ENCODE peak calls at places on chromosomes 6 and 20, in five cellular contexts. X, U, T, M and A are unnamed samples.

GRCh38 chr6:37524025-37524647 is 24.4 kb upstream of the CCDC167 start:
- DNase-seq in X (no peak), U (peak; percentile 17), T (no peak), M (no peak), A (no peak)

GRCh38 chr6:35035481-35036030 is 105.6 kb downstream of the TCP11 start:
- DNase-seq in X (no peak), U (no peak), T (no peak), M (no peak), A (no peak)

GRCh38 chr6:166464068-166464410 is 81.3 kb upstream of the MPC1 start:
- DNase-seq in X (no peak), U (no peak), T (peak; percentile 24), M (no peak), A (peak; percentile 37)

GRCh38 chr20:56163806-56164205 is 84.7 kb upstream of the MC3R start:
- DNase-seq in X (no peak), U (no peak), T (no peak), M (no peak), A (no peak)

GRCh38 chr6:37141291-37142046 is 28.5 kb upstream of the PIM1 start:
- DNase-seq in X (peak; percentile 79), U (no peak), T (no peak), M (no peak), A (no peak)

GRCh38 chr20:17952692-17953684 is 15.6 kb downstream of the SNX5 start:
- DNase-seq in X (no peak), U (no peak), T (no peak), M (no peak), A (no peak)

GRCh38 chr6:144417686-144418085 is 132.6 kb downstream of the UTRN start:
- DNase-seq in X (no peak), U (no peak), T (no peak), M (no peak), A (no peak)

GRCh38 chr20:30912006-30912660 is 345.3 kb upstream of the DEFB115 start:
- DNase-seq in X (peak; percentile 6), U (no peak), T (no peak), M (no peak), A (no peak)

GRCh38 chr6:157029980-157030690 is 253.0 kb downstream of the ARID1B start:
- DNase-seq in X (no peak), U (no peak), T (no peak), M (no peak), A (no peak)

GRCh38 chr6:99026135-99026534 is 78.4 kb upstream of the FBXL4 start:
- DNase-seq in X (no peak), U (no peak), T (no peak), M (no peak), A (no peak)

GRCh38 chr6:87730310-87730709 is 28.3 kb upstream of the AKIRIN2 start:
- DNase-seq in X (no peak), U (peak; percentile 85), T (no peak), M (peak; percentile 51), A (no peak)

GRCh38 chr20:16490696-16491095 is 82.6 kb downstream of the KIF16B start:
- DNase-seq in X (no peak), U (no peak), T (no peak), M (no peak), A (no peak)

GRCh38 chr20:38892091-38892981 is 33.9 kb upstream of the FAM83D start:
- DNase-seq in X (no peak), U (no peak), T (no peak), M (no peak), A (no peak)

GRCh38 chr6:134420638-134421181 is 102.8 kb upstream of the SGK1 start:
- DNase-seq in X (peak; percentile 78), U (no peak), T (no peak), M (no peak), A (no peak)

GRCh38 chr6:105785412-105785811 is 300.7 kb upstream of the PRDM1 start:
- DNase-seq in X (no peak), U (peak; percentile 39), T (no peak), M (no peak), A (no peak)

GRCh38 chr20:49908258-49908565 is 7.1 kb downstream of the SPATA2 start:
- DNase-seq in X (no peak), U (no peak), T (no peak), M (no peak), A (no peak)

GRCh38 chr6:70520575-70520974 is 46.2 kb upstream of the SDHAF4 start:
- DNase-seq in X (peak; percentile 40), U (no peak), T (no peak), M (no peak), A (no peak)

GRCh38 chr6:166296035-166296883 is 11.9 kb downstream of the PRR18 start:
- DNase-seq in X (no peak), U (no peak), T (no peak), M (no peak), A (no peak)

GRCh38 chr6:73523434-73524123 is 2.7 kb upstream of the EEF1A1 start:
- DNase-seq in X (peak; percentile 56), U (peak; percentile 61), T (no peak), M (peak; percentile 88), A (peak; percentile 73)

GRCh38 chr6:19356692-19357091 is 480.5 kb upstream of the ID4 start:
- DNase-seq in X (no peak), U (no peak), T (no peak), M (no peak), A (no peak)

GRCh38 chr6:119727504-119728219 is 378.1 kb upstream of the MAN1A1 start:
- DNase-seq in X (no peak), U (no peak), T (no peak), M (no peak), A (no peak)

GRCh38 chr20:47950103-47950502 is 164.8 kb upstream of the SULF2 start:
- DNase-seq in X (peak; percentile 78), U (no peak), T (no peak), M (no peak), A (no peak)

DNA sequence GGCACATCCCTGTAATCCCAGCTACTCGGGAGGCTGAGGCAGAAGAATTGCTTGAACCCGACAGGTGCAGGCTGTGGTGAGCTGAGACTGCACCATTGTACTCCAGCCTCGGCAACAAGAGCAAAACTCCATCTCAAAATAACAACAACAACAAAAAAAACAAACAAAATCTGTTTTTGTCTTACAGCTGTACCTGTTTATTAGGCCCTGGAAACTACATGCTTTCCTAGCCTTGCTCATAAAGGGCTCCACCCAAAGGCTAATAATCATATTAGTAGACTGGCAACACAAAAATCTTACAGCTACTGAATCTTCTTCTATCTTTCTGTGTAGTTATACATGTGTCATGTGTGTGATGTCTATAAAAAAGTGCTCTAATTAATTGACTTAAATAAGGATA is 503.9 kb upstream of the EYS start:
- DNase-seq in X (no peak), U (no peak), T (no peak), M (no peak), A (no peak)
- H3K27me3 ChIP-seq in X (no peaks in the 10 kb centered on the region), U (no peaks in the 10 kb centered on the region), T (no peaks in the 10 kb centered on the region), M (no peaks in the 10 kb centered on the region), A (no peaks in the 10 kb centered on the region)

GRCh38 chr20:24695529-24696225 is 226.2 kb downstream of the SYNDIG1 start:
- DNase-seq in X (no peak), U (no peak), T (no peak), M (no peak), A (no peak)
- TF ChIP-seq CTCF in X (no peak), U (no peak), T (no peak), M (no peak), A (no peak)

GRCh38 chr20:52342913-52343312 is 151.3 kb upstream of the ZFP64 start:
- DNase-seq in X (no peak), U (no peak), T (no peak), M (no peak), A (no peak)

GRCh38 chr20:52340036-52340634 is 148.6 kb upstream of the ZFP64 start:
- DNase-seq in X (peak; percentile 4), U (no peak), T (no peak), M (no peak), A (no peak)
- H3K27me3 ChIP-seq in X (no peaks in the 10 kb centered on the region), U (no peaks in the 10 kb centered on the region), T (no peaks in the 10 kb centered on the region), M (no peaks in the 10 kb centered on the region), A (no peaks in the 10 kb centered on the region)

DNA sequence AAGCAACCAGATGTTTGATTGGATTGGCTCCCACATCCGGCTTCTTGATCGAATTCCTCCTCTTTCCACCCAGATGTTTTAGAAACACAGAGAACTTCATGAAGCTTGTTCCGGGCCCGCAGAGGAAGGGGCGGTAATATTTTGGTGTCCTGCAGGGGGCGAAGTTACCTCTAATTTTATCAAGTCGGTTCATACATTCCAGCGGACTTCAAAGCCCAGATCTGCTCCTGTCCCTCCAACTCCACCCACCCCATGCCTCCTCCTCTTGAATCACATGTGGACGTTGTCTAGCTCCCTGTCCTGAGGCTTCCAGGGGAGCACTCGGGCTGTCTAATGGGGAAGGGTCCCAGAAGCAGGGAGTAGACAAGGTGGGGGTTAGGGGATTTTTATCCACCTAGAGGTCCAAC is 2.9 kb upstream of the BMP6 start:
- DNase-seq in X (peak; percentile 92), U (peak; percentile 83), T (peak; percentile 78), M (peak; percentile 67), A (peak; percentile 17)
- TF ChIP-seq CTCF in X (peak; percentile 65), U (peak; percentile 59), T (peak; percentile 63), M (peak; percentile 57), A (peak; percentile 49)

DNA sequence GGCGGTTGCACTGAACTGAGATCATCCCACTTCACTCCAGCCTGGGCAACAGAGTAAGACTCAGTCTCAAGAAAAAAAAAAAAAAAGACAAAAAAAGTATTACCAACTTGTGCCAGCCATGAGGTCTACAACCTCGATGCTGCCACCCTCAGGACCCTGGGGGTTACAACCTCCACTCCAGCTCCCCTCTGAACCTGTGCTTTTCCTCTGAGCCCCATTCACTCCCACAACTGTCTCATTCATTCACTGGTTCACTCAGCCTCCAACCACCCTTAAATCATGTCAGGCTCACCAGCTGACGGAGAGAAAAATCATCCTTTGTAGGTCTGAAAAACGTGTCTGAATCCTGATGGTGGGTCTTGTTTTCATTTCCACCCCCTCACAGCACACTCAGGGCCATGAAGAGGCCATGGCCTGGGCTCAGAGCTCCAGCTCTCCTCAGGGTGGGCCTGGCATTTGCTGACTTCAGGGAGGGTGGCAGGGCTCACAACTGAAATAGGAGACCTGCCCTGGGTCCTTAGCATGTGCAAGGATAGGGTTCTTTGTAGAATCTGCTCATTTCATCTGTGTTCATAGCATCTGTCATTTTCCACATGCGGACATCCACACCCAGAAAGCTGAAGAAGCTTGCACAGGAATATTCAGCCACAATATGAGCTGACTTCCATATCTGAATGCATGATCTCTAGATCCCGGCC is 1.9 kb upstream of the ULBP1 start:
- DNase-seq in X (no peak), U (no peak), T (no peak), M (no peak), A (no peak)
- H3K27me3 ChIP-seq in X (peaks cover 98% of the 10 kb centered on the region), U (peaks cover 23% of the 10 kb centered on the region), T (peaks cover 70% of the 10 kb centered on the region), M (no peaks in the 10 kb centered on the region), A (peaks cover under 1% of the 10 kb centered on the region)

DNA sequence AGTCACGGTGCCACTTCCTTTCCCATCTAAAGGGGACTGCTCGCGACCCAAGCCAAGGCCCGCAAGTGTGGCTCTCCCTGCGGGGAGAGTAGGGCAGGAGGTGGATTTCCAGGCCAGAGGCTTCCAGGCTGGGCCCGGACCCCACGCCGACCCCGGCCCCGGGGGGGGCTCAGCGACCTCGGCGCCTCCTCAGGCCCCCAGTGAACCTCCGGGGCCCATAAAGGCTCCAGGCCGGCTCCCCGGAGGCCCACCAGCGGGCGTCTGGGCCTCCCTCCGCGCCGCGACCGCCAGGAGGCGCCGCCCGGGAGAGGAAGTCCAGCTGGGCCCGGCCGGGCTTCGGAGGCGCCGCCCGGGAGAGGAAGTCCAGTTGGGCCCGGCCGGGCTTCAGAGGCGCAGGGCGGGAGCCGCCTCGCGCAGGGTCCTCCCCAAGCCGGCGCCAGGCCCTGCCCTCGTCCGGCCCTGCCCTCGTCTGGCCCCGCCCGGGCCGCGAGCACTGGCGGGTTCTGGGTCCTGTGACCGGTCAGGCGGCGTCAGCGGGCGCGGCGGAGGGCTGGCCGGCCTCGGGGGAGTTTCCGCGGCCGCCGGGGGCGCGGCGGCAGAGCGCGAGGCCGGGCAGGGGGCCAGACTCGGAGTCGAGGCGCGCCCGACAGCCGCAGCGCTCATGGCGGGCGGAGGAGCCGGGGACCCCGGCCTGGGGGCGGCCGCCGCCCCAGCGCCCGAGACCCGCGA is at the start of gene RAB32:
- DNase-seq in X (peak; percentile 98), U (peak; percentile 97), T (peak; percentile 59), M (peak; percentile 94), A (peak; percentile 82)
- TF ChIP-seq CTCF in X (peak; percentile 71), U (peak; percentile 80), T (peak; percentile 58), M (peak; percentile 80), A (peak; percentile 85)